ENCODE peak calls at places on chromosome 7, in four cellular contexts. X is GM04504; Z is Caki2; Q is activated naive CD4-positive, alpha-beta T cell. P is an unnamed sample.
A peak's percentile ranks its signal among the peaks of the same experiment; 100 is the strongest.

GRCh38 chr7:92749327-92749730 is 87.0 kb downstream of the CDK6 start:
- DNase-seq in X (no peak), Z (no peak), Q (no peak), P (no peak)

GRCh38 chr7:155764432-155764798 is 47.8 kb downstream of the SHH start:
- DNase-seq in X (no peak), Z (no peak), Q (no peak), P (no peak)

GRCh38 chr7:80224416-80224815 is 89.8 kb downstream of the GNAI1 start:
- DNase-seq in X (no peak), Z (no peak), Q (no peak), P (no peak)

GRCh38 chr7:74364061-74364460 is 74.9 kb downstream of the CLIP2 start:
- DNase-seq in X (no peak), Z (no peak), Q (no peak), P (no peak)

GRCh38 chr7:108001759-108002725 is 919 bp downstream of the LAMB1 start:
- DNase-seq in X (no peak), Z (no peak), Q (no peak), P (no peak)

GRCh38 chr7:16431646-16432424 is 10.5 kb upstream of the CRPPA start:
- DNase-seq in X (no peak), Z (peak; percentile 46), Q (no peak), P (no peak)

GRCh38 chr7:79988642-79989041 is 146.0 kb upstream of the GNAI1 start:
- DNase-seq in X (no peak), Z (no peak), Q (no peak), P (no peak)

GRCh38 chr7:20785211-20786048 is 1.3 kb downstream of the SP8 start:
- DNase-seq in X (no peak), Z (peak; percentile 62), Q (no peak), P (no peak)

P was measured in spleen.